ENCODE peak calls at places on chromosome 22, in seven cellular contexts. J, E, H, L, N, A and O are unnamed samples.

GRCh38 chr22:50361688-50362087 is 18.6 kb downstream of the PPP6R2 start:
- DNase-seq in J (no peak), E (no peak), H (no peak), L (no peak), N (no peak), A (no peak), O (no peak)

GRCh38 chr22:47919893-47920292 is 1157.4 kb downstream of the TBC1D22A start:
- DNase-seq in J (no peak), E (no peak), H (no peak), L (no peak), N (no peak), A (no peak), O (no peak)

GRCh38 chr22:49298834-49299750 is 528.6 kb downstream of the BRD1 start:
- DNase-seq in J (no peak), E (no peak), H (no peak), L (no peak), N (no peak), A (no peak), O (no peak)

GRCh38 chr22:36853407-36854099 is 7.3 kb upstream of the NCF4 start:
- DNase-seq in J (peak; percentile 73), E (peak; percentile 81), H (peak; percentile 22), L (peak; percentile 81), N (peak; percentile 53), A (peak; percentile 50), O (peak; percentile 71)

GRCh38 chr22:46000081-46001027 is 23.4 kb upstream of the WNT7B start:
- DNase-seq in J (no peak), E (no peak), H (no peak), L (peak; percentile 54), N (no peak), A (no peak), O (no peak)

GRCh38 chr22:49670610-49671330 is 156.9 kb downstream of the BRD1 start:
- DNase-seq in J (no peak), E (peak; percentile 56), H (no peak), L (peak; percentile 61), N (no peak), A (no peak), O (no peak)

GRCh38 chr22:28249402-28249801 is 330.3 kb upstream of the PITPNB start:
- DNase-seq in J (no peak), E (peak; percentile 22), H (no peak), L (no peak), N (no peak), A (no peak), O (no peak)

GRCh38 chr22:24023204-24023789 is 12.2 kb downstream of the CABIN1 start:
- DNase-seq in J (no peak), E (no peak), H (no peak), L (no peak), N (peak; percentile 71), A (no peak), O (peak; percentile 53)

GRCh38 chr22:29216011-29216872 is 10.5 kb downstream of the EMID1 start:
- DNase-seq in J (no peak), E (no peak), H (no peak), L (no peak), N (no peak), A (no peak), O (no peak)